ENCODE peak calls at places on chromosomes 1 and 21, in five cellular contexts. One of them, this sample, is unnamed.

GRCh38 chr1:181981821-181982220 is 79.7 kb downstream of the ZNF648 start:
- DNase-seq in hepatocyte: no peak
- DNase-seq in mammary epithelial cell: no peak
- DNase-seq in PC-3: no peak
- DNase-seq in fibroblast of lung: no peak
- DNase-seq in this sample: no peak

GRCh38 chr1:240244968-240245628 is 153.4 kb downstream of the FMN2 start:
- DNase-seq in hepatocyte: no peak
- DNase-seq in PC-3: no peak
- DNase-seq in fibroblast of lung: peak
- DNase-seq in mammary epithelial cell: no peak
- DNase-seq in this sample: no peak

GRCh38 chr1:33866286-33866685 is 2.4 kb downstream of the HMGB4 start:
- DNase-seq in mammary epithelial cell: no peak
- DNase-seq in PC-3: no peak
- DNase-seq in hepatocyte: peak
- DNase-seq in fibroblast of lung: no peak
- DNase-seq in this sample: peak

GRCh38 chr1:244573768-244574167 is 79.2 kb upstream of the DESI2 start:
- DNase-seq in PC-3: no peak
- DNase-seq in hepatocyte: no peak
- DNase-seq in mammary epithelial cell: no peak
- DNase-seq in fibroblast of lung: no peak
- DNase-seq in this sample: no peak

GRCh38 chr1:16189921-16190499 is 22.4 kb downstream of the ARHGEF19 start:
- DNase-seq in PC-3: no peak
- DNase-seq in hepatocyte: no peak
- DNase-seq in mammary epithelial cell: no peak
- DNase-seq in fibroblast of lung: no peak
- DNase-seq in this sample: no peak

GRCh38 chr1:170503691-170504090 is 28.3 kb upstream of the GORAB start:
- DNase-seq in PC-3: no peak
- DNase-seq in mammary epithelial cell: no peak
- DNase-seq in fibroblast of lung: no peak
- DNase-seq in hepatocyte: no peak
- DNase-seq in this sample: no peak

GRCh38 chr1:214264196-214264595 is 16.8 kb upstream of the SMYD2 start:
- DNase-seq in hepatocyte: no peak
- DNase-seq in mammary epithelial cell: no peak
- DNase-seq in PC-3: no peak
- DNase-seq in fibroblast of lung: no peak
- DNase-seq in this sample: peak

GRCh38 chr21:44908908-44909307 is 11.8 kb downstream of the ITGB2 start:
- DNase-seq in fibroblast of lung: no peak
- DNase-seq in hepatocyte: no peak
- DNase-seq in mammary epithelial cell: no peak
- DNase-seq in PC-3: no peak
- DNase-seq in this sample: no peak

GRCh38 chr1:117732065-117732789 is 126.4 kb downstream of the TENT5C start:
- DNase-seq in hepatocyte: no peak
- DNase-seq in mammary epithelial cell: no peak
- DNase-seq in PC-3: no peak
- DNase-seq in fibroblast of lung: no peak
- DNase-seq in this sample: no peak

GRCh38 chr1:183346276-183346732 is 71.9 kb downstream of the NMNAT2 start:
- DNase-seq in mammary epithelial cell: no peak
- DNase-seq in PC-3: no peak
- DNase-seq in fibroblast of lung: no peak
- DNase-seq in hepatocyte: no peak
- DNase-seq in this sample: no peak

GRCh38 chr1:27135920-27136551 is 18.9 kb downstream of the SLC9A1 start:
- DNase-seq in hepatocyte: no peak
- DNase-seq in mammary epithelial cell: peak
- DNase-seq in PC-3: peak
- DNase-seq in fibroblast of lung: no peak
- DNase-seq in this sample: no peak
- TF ChIP-seq CTCF in hepatocyte: no peak
- TF ChIP-seq CTCF in mammary epithelial cell: peak
- TF ChIP-seq CTCF in PC-3: peak
- TF ChIP-seq CTCF in fibroblast of lung: no peak
- TF ChIP-seq CTCF in this sample: peak

GRCh38 chr1:19737413-19737812 is 62.3 kb downstream of the TMCO4 start:
- DNase-seq in mammary epithelial cell: peak
- DNase-seq in fibroblast of lung: no peak
- DNase-seq in hepatocyte: peak
- DNase-seq in PC-3: peak
- DNase-seq in this sample: no peak
- TF ChIP-seq EZH2 in mammary epithelial cell: no peak
- TF ChIP-seq EZH2 in fibroblast of lung: no peak
- TF ChIP-seq EZH2 in hepatocyte: no peak
- TF ChIP-seq EZH2 in PC-3: no peak
- TF ChIP-seq EZH2 in this sample: no peak

DNA sequence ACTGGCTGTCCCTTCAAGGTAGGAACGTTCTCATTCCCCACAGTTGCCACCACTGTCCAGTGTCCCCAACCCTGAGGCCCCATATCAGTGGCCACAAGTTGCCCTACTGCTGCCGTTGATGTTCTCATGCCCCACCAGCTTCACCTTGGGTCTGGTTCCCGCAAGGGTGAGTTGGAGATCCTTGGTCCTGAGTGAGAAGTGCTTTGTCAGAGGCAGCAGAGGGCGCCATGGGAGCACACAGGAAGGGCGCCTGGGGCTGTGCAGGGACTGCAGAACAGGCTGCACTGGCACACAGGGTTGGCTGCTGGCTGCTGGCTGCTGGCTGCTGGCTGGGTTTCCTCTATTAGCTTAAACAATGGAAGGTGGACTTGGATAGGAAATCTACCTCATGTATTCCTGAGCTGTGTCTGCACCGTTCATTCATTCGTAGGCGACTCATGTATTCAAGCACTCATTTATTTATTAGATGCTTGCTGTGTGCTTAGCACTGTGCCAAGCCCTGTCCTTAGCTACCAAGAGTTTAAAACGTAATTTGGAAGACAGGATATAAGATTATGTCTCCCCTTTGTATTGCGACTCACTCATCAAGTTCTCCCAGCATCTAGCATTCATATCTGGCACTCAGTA is 2.1 kb upstream of the S100A9 start:
- DNase-seq in fibroblast of lung: peak
- DNase-seq in PC-3: peak
- DNase-seq in mammary epithelial cell: peak
- DNase-seq in hepatocyte: peak
- DNase-seq in this sample: peak
- TF ChIP-seq CTCF in fibroblast of lung: peak
- TF ChIP-seq CTCF in PC-3: peak
- TF ChIP-seq CTCF in mammary epithelial cell: peak
- TF ChIP-seq CTCF in hepatocyte: peak
- TF ChIP-seq CTCF in this sample: peak

GRCh38 chr1:226608699-226609505 is 60.3 kb downstream of the STUM start:
- DNase-seq in mammary epithelial cell: peak
- DNase-seq in PC-3: peak
- DNase-seq in hepatocyte: peak
- DNase-seq in fibroblast of lung: peak
- DNase-seq in this sample: peak
- TF ChIP-seq EZH2 in mammary epithelial cell: no peak
- TF ChIP-seq EZH2 in PC-3: no peak
- TF ChIP-seq EZH2 in hepatocyte: no peak
- TF ChIP-seq EZH2 in fibroblast of lung: no peak
- TF ChIP-seq EZH2 in this sample: no peak

GRCh38 chr1:232306269-232306911 is 323.5 kb downstream of the SIPA1L2 start:
- DNase-seq in mammary epithelial cell: no peak
- DNase-seq in PC-3: peak
- DNase-seq in fibroblast of lung: no peak
- DNase-seq in hepatocyte: no peak
- DNase-seq in this sample: no peak
- TF ChIP-seq CTCF in mammary epithelial cell: peak
- TF ChIP-seq CTCF in PC-3: peak
- TF ChIP-seq CTCF in fibroblast of lung: no peak
- TF ChIP-seq CTCF in hepatocyte: peak
- TF ChIP-seq CTCF in this sample: peak

GRCh38 chr1:50415235-50416149 is 7.8 kb downstream of the DMRTA2 start:
- DNase-seq in fibroblast of lung: no peak
- DNase-seq in hepatocyte: no peak
- DNase-seq in PC-3: no peak
- DNase-seq in mammary epithelial cell: no peak
- DNase-seq in this sample: no peak
- TF ChIP-seq EZH2 in fibroblast of lung: peak
- TF ChIP-seq EZH2 in hepatocyte: peak
- TF ChIP-seq EZH2 in PC-3: no peak
- TF ChIP-seq EZH2 in mammary epithelial cell: peak
- TF ChIP-seq EZH2 in this sample: peak

GRCh38 chr1:188043536-188044245 is 1214.9 kb downstream of the PLA2G4A start:
- DNase-seq in mammary epithelial cell: no peak
- DNase-seq in PC-3: no peak
- DNase-seq in hepatocyte: no peak
- DNase-seq in fibroblast of lung: no peak
- DNase-seq in this sample: peak
- TF ChIP-seq CTCF in mammary epithelial cell: no peak
- TF ChIP-seq CTCF in PC-3: no peak
- TF ChIP-seq CTCF in hepatocyte: no peak
- TF ChIP-seq CTCF in fibroblast of lung: no peak
- TF ChIP-seq CTCF in this sample: no peak

This sample was measured in A673.